ENCODE peak calls at places on chromosomes 11 and 22, in five cellular contexts. C is activated naive CD4-positive, alpha-beta T cell treated with anti-CD3 and anti-CD28 coated beads, Interleukin-2, amount 10 ng/mL, durations not matched to agents 7 days and 5 days; V is activated CD8-positive, alpha-beta memory T cell treated with anti-CD3 and anti-CD28 coated beads for 48 hours; N is hypothalamus; D is activated T-helper 1 cell treated with anti-CD3 and anti-CD28 coated beads, Interleukin-12 subunit alpha, Interleukin-12 subunit beta, Interleukin-2, Interleukin-4 antibody, amounts not matched to agents 30 ng/mL and 10 ng/mL and 1 ng/mL, durations not matched to agents 14 hours and 24 hours and 36 hours. H is an unnamed sample.

GRCh38 chr22:47012589-47013365 is 250.3 kb downstream of the TBC1D22A start:
- DNase-seq in C (no peak), V (no peak), N (no peak), D (no peak), H (no peak)

GRCh38 chr11:76756341-76756771 is 26.8 kb upstream of the TSKU start:
- DNase-seq in C (no peak), V (no peak), N (no peak), D (no peak), H (peak; percentile 28)

GRCh38 chr22:46592390-46592872 is 27.8 kb upstream of the GRAMD4 start:
- DNase-seq in C (peak; percentile 77), V (no peak), N (no peak), D (peak; percentile 55), H (peak; percentile 85)

GRCh38 chr11:196786-197731 is 4.2 kb downstream of the SCGB1C1 start:
- DNase-seq in C (no peak), V (no peak), N (no peak), D (no peak), H (no peak)

GRCh38 chr11:16070573-16070972 is 285.8 kb downstream of the SOX6 start:
- DNase-seq in C (no peak), V (no peak), N (no peak), D (no peak), H (no peak)

GRCh38 chr11:6411594-6412031 is 7.3 kb downstream of the APBB1 start:
- DNase-seq in C (no peak), V (no peak), N (peak; percentile 81), D (no peak), H (no peak)

GRCh38 chr11:69472053-69472765 is 9.3 kb upstream of the LINC01488 start:
- DNase-seq in C (no peak), V (no peak), N (no peak), D (no peak), H (no peak)

GRCh38 chr11:28269621-28270020 is 161.4 kb downstream of the METTL15 start:
- DNase-seq in C (no peak), V (no peak), N (no peak), D (no peak), H (no peak)

GRCh38 chr22:46105494-46106278 is 44.6 kb upstream of the PPARA start:
- DNase-seq in C (no peak), V (no peak), N (no peak), D (no peak), H (no peak)

GRCh38 chr11:79259800-79260199 is 181.0 kb downstream of the TENM4 start:
- DNase-seq in C (no peak), V (no peak), N (no peak), D (no peak), H (no peak)

GRCh38 chr11:73249304-73249703 is 22.8 kb upstream of the P2RY6 start:
- DNase-seq in C (no peak), V (no peak), N (no peak), D (no peak), H (no peak)

GRCh38 chr22:41831383-41831782 is 1.5 kb upstream of the SREBF2 start:
- DNase-seq in C (no peak), V (no peak), N (no peak), D (no peak), H (no peak)

GRCh38 chr22:41332217-41332616 is 30.9 kb downstream of the ZC3H7B start:
- DNase-seq in C (no peak), V (no peak), N (no peak), D (no peak), H (no peak)

GRCh38 chr22:46593996-46594946 is 25.9 kb upstream of the GRAMD4 start:
- DNase-seq in C (no peak), V (no peak), N (no peak), D (no peak), H (no peak)

GRCh38 chr11:68773521-68774187 is 22.3 kb upstream of the TESMIN start:
- DNase-seq in C (no peak), V (no peak), N (no peak), D (no peak), H (no peak)

GRCh38 chr11:64318694-64319420 is 936 bp downstream of the PRDX5 start:
- DNase-seq in C (no peak), V (no peak), N (no peak), D (no peak), H (no peak)

GRCh38 chr11:64823568-64824119 is 13.3 kb upstream of the MEN1 start:
- DNase-seq in C (no peak), V (no peak), N (no peak), D (no peak), H (no peak)

GRCh38 chr11:10899542-10899830 is 41.6 kb upstream of the ZBED5 start:
- DNase-seq in C (no peak), V (no peak), N (no peak), D (no peak), H (no peak)

GRCh38 chr11:46659908-46660307 is 40.5 kb downstream of the ARHGAP1 start:
- DNase-seq in C (no peak), V (no peak), N (no peak), D (no peak), H (no peak)

GRCh38 chr11:70580036-70580805 is 181.9 kb downstream of the CTTN start:
- DNase-seq in C (peak; percentile 24), V (no peak), N (no peak), D (no peak), H (no peak)

GRCh38 chr22:33919591-33920501 is at the start of gene LARGE1:
- DNase-seq in C (peak; percentile 23), V (no peak), N (peak; percentile 22), D (no peak), H (no peak)

GRCh38 chr22:49664891-49665290 is 162.8 kb downstream of the BRD1 start:
- DNase-seq in C (no peak), V (no peak), N (no peak), D (no peak), H (no peak)

GRCh38 chr11:70466154-70466553 is 67.8 kb downstream of the CTTN start:
- DNase-seq in C (no peak), V (no peak), N (no peak), D (no peak), H (no peak)

GRCh38 chr11:87879118-87879517 is 296.1 kb downstream of the RAB38 start:
- DNase-seq in C (no peak), V (no peak), N (no peak), D (no peak), H (no peak)

GRCh38 chr22:40400173-40400572 is 29.8 kb downstream of the SGSM3 start:
- DNase-seq in C (peak; percentile 77), V (no peak), N (no peak), D (peak; percentile 43), H (no peak)

GRCh38 chr22:29369460-29369859 is 18.9 kb downstream of the AP1B1 start:
- DNase-seq in C (no peak), V (no peak), N (peak; percentile 15), D (no peak), H (no peak)

GRCh38 chr11:128407962-128408361 is 179.4 kb downstream of the ETS1 start:
- DNase-seq in C (no peak), V (no peak), N (no peak), D (no peak), H (no peak)